ENCODE peak calls at places on chromosome 10, in five cellular contexts. Y is GM12878, W is HCT116, Q is SK-N-SH, V is H1. B is an unnamed sample.

GRCh38 chr10:621500-621899 is 68.0 kb downstream of the DIP2C start:
- DNase-seq in Y (no peak), W (no peak), Q (no peak), V (no peak), B (no peak)

GRCh38 chr10:22133640-22134624 is 83.9 kb downstream of the EBLN1 start:
- DNase-seq in Y (no peak), W (no peak), Q (peak), V (no peak), B (no peak)

GRCh38 chr10:3948843-3949242 is 163.8 kb upstream of the KLF6 start:
- DNase-seq in Y (no peak), W (no peak), Q (peak), V (no peak), B (no peak)

GRCh38 chr10:73117976-73118743 is 7.9 kb downstream of the NUDT13 start:
- DNase-seq in Y (peak), W (peak), Q (no peak), V (no peak), B (no peak)

GRCh38 chr10:91188889-91189288 is 31.6 kb upstream of the PCGF5 start:
- DNase-seq in Y (no peak), W (no peak), Q (no peak), V (no peak), B (no peak)

GRCh38 chr10:97217299-97217698 is 31.5 kb upstream of the SLIT1 start:
- DNase-seq in Y (no peak), W (no peak), Q (no peak), V (no peak), B (no peak)

GRCh38 chr10:114389429-114389828 is 14.9 kb downstream of the AFAP1L2 start:
- DNase-seq in Y (no peak), W (peak), Q (no peak), V (no peak), B (no peak)

GRCh38 chr10:93072713-93073538 is 767 bp upstream of the CYP26A1 start:
- DNase-seq in Y (no peak), W (no peak), Q (peak), V (no peak), B (no peak)

GRCh38 chr10:117374506-117375359 is 507 bp downstream of the PDZD8 start:
- DNase-seq in Y (no peak), W (no peak), Q (peak), V (peak), B (no peak)

GRCh38 chr10:47402681-47403301 is 18.7 kb upstream of the ZNF488 start:
- DNase-seq in Y (no peak), W (peak), Q (no peak), V (peak), B (peak)

GRCh38 chr10:43259248-43259980 is 7.5 kb downstream of the RASGEF1A start:
- DNase-seq in Y (no peak), W (no peak), Q (peak), V (no peak), B (no peak)

GRCh38 chr10:95558593-95559320 is 2.4 kb downstream of the SORBS1 start:
- DNase-seq in Y (no peak), W (no peak), Q (no peak), V (no peak), B (no peak)

GRCh38 chr10:69963835-69964710 is 88.6 kb upstream of the MACROH2A2 start:
- DNase-seq in Y (no peak), W (no peak), Q (no peak), V (peak), B (no peak)

GRCh38 chr10:614772-615582 is 74.5 kb downstream of the DIP2C start:
- DNase-seq in Y (no peak), W (no peak), Q (peak), V (no peak), B (no peak)

GRCh38 chr10:58842860-58843376 is 330.2 kb downstream of the BICC1 start:
- DNase-seq in Y (no peak), W (no peak), Q (no peak), V (no peak), B (no peak)

GRCh38 chr10:129972966-129973673 is 9.0 kb upstream of the EBF3 start:
- DNase-seq in Y (no peak), W (no peak), Q (peak), V (no peak), B (no peak)

GRCh38 chr10:72063703-72064391 is 24.5 kb downstream of the SPOCK2 start:
- DNase-seq in Y (no peak), W (no peak), Q (no peak), V (no peak), B (no peak)

GRCh38 chr10:69801434-69802315 is at the start of gene COL13A1:
- DNase-seq in Y (no peak), W (peak), Q (peak), V (peak), B (peak)

GRCh38 chr10:71045936-71046335 is 157.6 kb upstream of the PCBD1 start:
- DNase-seq in Y (no peak), W (no peak), Q (no peak), V (no peak), B (no peak)

GRCh38 chr10:75568721-75569120 is 137.3 kb downstream of the LRMDA start:
- DNase-seq in Y (no peak), W (no peak), Q (no peak), V (no peak), B (no peak)

GRCh38 chr10:34622914-34623313 is 192.2 kb downstream of the PARD3 start:
- DNase-seq in Y (no peak), W (no peak), Q (no peak), V (no peak), B (no peak)
- TF ChIP-seq JUND in Y (no peak), W (no peak), Q (no peak), V (no peak), B (no peak)

GRCh38 chr10:101297901-101298451 is 56.0 kb upstream of the BTRC start:
- DNase-seq in Y (no peak), W (peak), Q (peak), V (peak), B (peak)
- TF ChIP-seq JUND in Y (no peak), W (no peak), Q (no peak), V (no peak), B (no peak)

GRCh38 chr10:110432084-110432483 is 65.6 kb upstream of the DUSP5 start:
- DNase-seq in Y (no peak), W (no peak), Q (no peak), V (no peak), B (no peak)

GRCh38 chr10:110430369-110431273 is 67.1 kb upstream of the DUSP5 start:
- DNase-seq in Y (no peak), W (no peak), Q (no peak), V (no peak), B (peak)

GRCh38 chr10:110431659-110432058 is 66.0 kb upstream of the DUSP5 start:
- DNase-seq in Y (no peak), W (no peak), Q (no peak), V (no peak), B (no peak)

GRCh38 chr10:110426294-110427153 is 71.2 kb upstream of the DUSP5 start:
- DNase-seq in Y (no peak), W (no peak), Q (no peak), V (no peak), B (peak)

GRCh38 chr10:110429301-110429700 is 68.4 kb upstream of the DUSP5 start:
- DNase-seq in Y (no peak), W (no peak), Q (no peak), V (no peak), B (no peak)
- TF ChIP-seq JUND in Y (no peak), W (no peak), Q (no peak), V (no peak), B (no peak)

DNA sequence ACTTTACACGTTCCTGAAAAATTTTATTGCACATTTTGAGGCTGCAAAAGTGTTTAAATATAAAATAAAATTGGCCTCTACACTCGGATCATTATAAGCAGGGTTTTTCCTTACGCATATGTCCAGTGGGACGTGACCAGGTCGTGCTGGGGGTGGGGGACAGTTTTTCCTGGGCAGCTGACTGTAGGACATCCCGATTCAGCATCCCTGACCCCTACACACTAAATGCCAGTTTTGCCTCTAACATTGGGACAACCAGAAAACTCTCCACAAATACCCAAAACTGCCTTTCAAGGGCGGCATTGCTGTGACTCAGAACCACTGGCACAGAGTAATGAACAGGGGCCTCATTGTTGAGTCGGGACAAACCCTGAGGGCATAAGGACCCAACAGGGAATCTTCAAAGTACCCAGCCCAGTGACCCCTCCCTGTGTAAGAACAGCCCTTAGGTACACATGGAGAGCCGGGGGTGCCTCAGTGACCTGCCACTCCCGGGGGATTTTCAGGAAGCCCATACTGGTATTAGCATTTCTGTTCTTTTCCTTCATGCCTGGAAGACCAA is 170.6 kb downstream of the ARHGAP21 start:
- DNase-seq in Y (no peak), W (no peak), Q (no peak), V (no peak), B (no peak)
- TF ChIP-seq JUND in Y (no peak), W (no peak), Q (no peak), V (no peak), B (no peak)

DNA sequence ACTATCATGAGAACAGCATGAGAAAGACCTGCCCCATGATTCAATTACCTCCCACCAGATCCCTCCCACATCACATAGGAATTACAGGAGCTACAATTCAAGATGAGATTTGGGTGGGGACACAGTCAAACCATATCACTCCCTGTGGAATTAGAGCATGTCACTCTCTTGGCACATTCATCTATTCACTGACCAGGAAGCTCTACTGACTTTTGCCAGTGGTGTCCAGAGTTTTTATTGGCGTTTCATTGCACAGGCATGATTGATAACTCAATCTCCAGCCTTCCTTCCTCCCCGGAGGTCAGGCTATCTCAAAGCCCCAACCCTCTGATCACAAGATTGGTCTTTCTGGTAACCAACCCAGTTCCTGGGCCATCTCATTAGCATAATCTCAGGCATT is 478.9 kb upstream of the NRP1 start:
- DNase-seq in Y (no peak), W (no peak), Q (no peak), V (no peak), B (no peak)
- TF ChIP-seq JUND in Y (no peak), W (no peak), Q (no peak), V (no peak), B (no peak)

GRCh38 chr10:98323221-98324164 is 55.5 kb upstream of the LOXL4 start:
- DNase-seq in Y (no peak), W (peak), Q (no peak), V (no peak), B (no peak)
- TF ChIP-seq JUND in Y (no peak), W (peak), Q (peak), V (no peak), B (no peak)

GRCh38 chr10:44881639-44882038 is 29.5 kb upstream of the TMEM72 start:
- DNase-seq in Y (no peak), W (no peak), Q (no peak), V (no peak), B (no peak)

GRCh38 chr10:44880090-44880715 is 30.9 kb upstream of the TMEM72 start:
- DNase-seq in Y (no peak), W (no peak), Q (no peak), V (no peak), B (no peak)

GRCh38 chr10:44882146-44882720 is 28.9 kb upstream of the TMEM72 start:
- DNase-seq in Y (no peak), W (no peak), Q (no peak), V (no peak), B (no peak)

GRCh38 chr10:44879531-44879899 is 31.6 kb upstream of the TMEM72 start:
- DNase-seq in Y (no peak), W (no peak), Q (peak), V (no peak), B (no peak)

DNA sequence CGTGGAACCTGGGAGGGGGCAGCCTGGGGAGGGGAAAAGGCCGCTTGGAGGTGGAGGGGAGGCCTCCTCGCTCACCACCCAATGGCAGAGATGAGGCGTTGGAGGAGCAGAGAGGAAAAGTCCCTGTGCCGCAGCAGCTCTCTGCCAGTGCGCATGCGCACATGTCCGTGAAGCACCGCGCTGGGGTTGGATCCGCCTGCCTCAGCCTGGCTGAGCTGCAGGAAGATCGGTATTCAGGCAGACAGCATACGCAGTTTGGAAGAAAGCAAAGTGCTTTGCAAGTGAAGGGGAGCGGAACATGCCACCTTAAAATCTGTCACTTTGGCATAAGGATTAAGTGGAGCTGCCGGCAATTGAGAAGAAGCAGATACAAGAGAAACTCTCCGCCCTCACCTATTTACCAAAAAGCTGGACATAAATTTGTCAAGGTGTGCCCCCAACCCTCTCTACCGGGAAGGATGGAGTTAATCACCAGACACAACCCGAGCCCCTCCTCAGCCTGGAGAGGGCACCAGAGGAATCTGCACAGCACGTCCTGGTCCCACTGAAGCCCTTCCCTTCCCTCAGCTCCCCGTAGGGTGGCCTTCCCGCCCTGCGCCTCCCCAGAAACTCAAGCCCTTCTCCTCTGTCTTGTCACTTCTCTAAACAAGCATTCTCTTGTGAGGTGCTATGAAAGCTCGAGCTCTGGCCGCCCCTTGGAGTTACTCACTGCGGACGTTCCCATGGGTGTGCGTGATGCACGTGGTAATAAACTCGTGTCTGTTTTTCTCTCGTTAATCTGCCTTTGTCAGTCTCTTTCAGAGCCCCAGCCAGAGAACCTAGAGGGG is 32.2 kb upstream of the TMEM72 start:
- DNase-seq in Y (no peak), W (no peak), Q (peak), V (peak), B (peak)
- TF ChIP-seq JUND in Y (no peak), W (no peak), Q (no peak), V (peak), B (no peak)